ENCODE peak calls at places on chromosome 6, in ten cellular contexts. W is astrocyte of the cerebellum, S is HEK293T, Q is tibial nerve, Y is B cell, L is NCI-H1105, A is left cardiac atrium, T is neural crest cell, U is head of caudate nucleus, H is astrocyte. Z is an unnamed sample.

GRCh38 chr6:161128680-161129196 is 137.2 kb downstream of the MAP3K4 start:
- DNase-seq in W (peak; percentile 33), S (no peak), Q (no peak), Y (no peak), L (no peak), A (no peak), T (no peak), U (no peak), H (peak; percentile 87), Z (no peak)

GRCh38 chr6:82862543-82862942 is 203.1 kb downstream of the UBE3D start:
- DNase-seq in W (peak; percentile 69), S (no peak), Q (no peak), Y (no peak), L (no peak), A (no peak), T (no peak), U (no peak), H (peak; percentile 87), Z (no peak)

GRCh38 chr6:153208706-153209105 is 77.6 kb upstream of the RGS17 start:
- DNase-seq in W (no peak), S (no peak), Q (no peak), Y (no peak), L (no peak), A (no peak), T (no peak), U (no peak), H (no peak), Z (no peak)

GRCh38 chr6:149897015-149897697 is 757 bp downstream of the RAET1E start:
- DNase-seq in W (peak; percentile 86), S (no peak), Q (peak; percentile 71), Y (no peak), L (no peak), A (peak; percentile 88), T (no peak), U (peak; percentile 49), H (peak; percentile 85), Z (no peak)

GRCh38 chr6:55456016-55456415 is 123.0 kb downstream of the HMGCLL1 start:
- DNase-seq in W (peak; percentile 57), S (no peak), Q (no peak), Y (no peak), L (no peak), A (no peak), T (no peak), U (no peak), H (peak; percentile 33), Z (no peak)

GRCh38 chr6:13926378-13926777 is 1.6 kb downstream of the RNF182 start:
- DNase-seq in W (no peak), S (no peak), Q (no peak), Y (no peak), L (no peak), A (no peak), T (no peak), U (no peak), H (no peak), Z (no peak)

GRCh38 chr6:69791065-69791471 is 5.7 kb downstream of the LMBRD1 start:
- DNase-seq in W (no peak), S (no peak), Q (no peak), Y (no peak), L (peak; percentile 22), A (no peak), T (no peak), U (no peak), H (peak; percentile 27), Z (no peak)

GRCh38 chr6:18978330-18979128 is 591.4 kb downstream of the RNF144B start:
- DNase-seq in W (no peak), S (no peak), Q (no peak), Y (no peak), L (peak; percentile 75), A (peak; percentile 21), T (no peak), U (no peak), H (peak; percentile 51), Z (no peak)

GRCh38 chr6:84314377-84314898 is 87.0 kb upstream of the CEP162 start:
- DNase-seq in W (no peak), S (no peak), Q (no peak), Y (no peak), L (no peak), A (no peak), T (no peak), U (no peak), H (no peak), Z (no peak)

GRCh38 chr6:35929601-35930000 is 8.7 kb upstream of the SRPK1 start:
- DNase-seq in W (no peak), S (no peak), Q (no peak), Y (no peak), L (no peak), A (no peak), T (no peak), U (no peak), H (no peak), Z (no peak)

GRCh38 chr6:154427425-154427824 is 70.8 kb upstream of the IPCEF1 start:
- DNase-seq in W (no peak), S (no peak), Q (no peak), Y (no peak), L (no peak), A (no peak), T (no peak), U (no peak), H (no peak), Z (no peak)

GRCh38 chr6:27129095-27129815 is 118.2 kb upstream of the PRSS16 start:
- DNase-seq in W (no peak), S (no peak), Q (no peak), Y (no peak), L (no peak), A (no peak), T (no peak), U (no peak), H (no peak), Z (no peak)

GRCh38 chr6:155187096-155187495 is 76.7 kb upstream of the CLDN20 start:
- DNase-seq in W (no peak), S (no peak), Q (no peak), Y (no peak), L (no peak), A (no peak), T (no peak), U (no peak), H (peak; percentile 27), Z (no peak)

GRCh38 chr6:81655696-81656095 is 96.8 kb downstream of the TENT5A start:
- DNase-seq in W (no peak), S (no peak), Q (no peak), Y (no peak), L (no peak), A (no peak), T (no peak), U (no peak), H (no peak), Z (no peak)

GRCh38 chr6:118663993-118664985 is 12.9 kb upstream of the CEP85L start:
- DNase-seq in W (no peak), S (no peak), Q (no peak), Y (no peak), L (no peak), A (no peak), T (no peak), U (no peak), H (no peak), Z (peak; percentile 18)

GRCh38 chr6:159633196-159633595 is 59.8 kb downstream of the SOD2 start:
- DNase-seq in W (no peak), S (peak; percentile 50), Q (no peak), Y (no peak), L (peak; percentile 4), A (no peak), T (no peak), U (no peak), H (no peak), Z (no peak)

GRCh38 chr6:30154709-30155521 is 6.1 kb downstream of the TRIM10 start:
- DNase-seq in W (peak; percentile 49), S (no peak), Q (no peak), Y (no peak), L (no peak), A (no peak), T (no peak), U (no peak), H (peak; percentile 69), Z (no peak)

GRCh38 chr6:144115219-144115618 is 19.8 kb upstream of the SF3B5 start:
- DNase-seq in W (no peak), S (no peak), Q (no peak), Y (no peak), L (no peak), A (no peak), T (no peak), U (no peak), H (no peak), Z (no peak)

GRCh38 chr6:38415231-38416005 is 224.3 kb downstream of the BTBD9 start:
- DNase-seq in W (no peak), S (no peak), Q (no peak), Y (no peak), L (no peak), A (no peak), T (no peak), U (no peak), H (peak; percentile 22), Z (no peak)

GRCh38 chr6:15493437-15494168 is 169.2 kb downstream of the DTNBP1 start:
- DNase-seq in W (no peak), S (no peak), Q (no peak), Y (no peak), L (no peak), A (no peak), T (no peak), U (no peak), H (peak; percentile 50), Z (no peak)

GRCh38 chr6:52788478-52788877 is 15.1 kb downstream of the GSTA1 start:
- DNase-seq in W (no peak), S (no peak), Q (no peak), Y (no peak), L (no peak), A (no peak), T (no peak), U (no peak), H (peak; percentile 30), Z (no peak)

GRCh38 chr6:62280099-62280498 is 5.9 kb downstream of the KHDRBS2 start:
- DNase-seq in W (no peak), S (no peak), Q (no peak), Y (no peak), L (no peak), A (no peak), T (no peak), U (no peak), H (no peak), Z (no peak)

GRCh38 chr6:111521497-111522275 is 38.7 kb upstream of the REV3L start:
- DNase-seq in W (no peak), S (no peak), Q (no peak), Y (no peak), L (no peak), A (no peak), T (no peak), U (no peak), H (no peak), Z (no peak)

GRCh38 chr6:4091926-4092325 is 13.0 kb upstream of the FAM217A start:
- DNase-seq in W (no peak), S (no peak), Q (no peak), Y (no peak), L (no peak), A (no peak), T (no peak), U (no peak), H (no peak), Z (no peak)

GRCh38 chr6:155493694-155494143 is 38.1 kb upstream of the NOX3 start:
- DNase-seq in W (peak; percentile 99), S (no peak), Q (no peak), Y (peak; percentile 8), L (no peak), A (peak; percentile 40), T (no peak), U (no peak), H (peak; percentile 100), Z (peak; percentile 49)

GRCh38 chr6:154513601-154514320 is 3.3 kb upstream of the CNKSR3 start:
- DNase-seq in W (no peak), S (no peak), Q (no peak), Y (no peak), L (no peak), A (no peak), T (no peak), U (no peak), H (no peak), Z (no peak)

GRCh38 chr6:11166948-11167347 is 55.4 kb upstream of the ERVFRD-1 start:
- DNase-seq in W (no peak), S (no peak), Q (no peak), Y (no peak), L (no peak), A (no peak), T (no peak), U (no peak), H (no peak), Z (no peak)

GRCh38 chr6:125507987-125508655 is 206.4 kb upstream of the HDDC2 start:
- DNase-seq in W (peak; percentile 45), S (no peak), Q (no peak), Y (no peak), L (peak; percentile 84), A (no peak), T (no peak), U (no peak), H (no peak), Z (no peak)

Z was measured in GM20000.